ENCODE peak calls at places on chromosomes 11 and 22, in nine cellular contexts. G is stimulated activated CD8-positive, alpha-beta memory T cell treated with anti-CD3 and anti-CD28 coated beads, Interleukin-12 subunit alpha, Interleukin-12 subunit beta, amount 100 ng/mL, for 4 hours; V is left lobe of liver; Z is EH; P is fibroblast of lung; U is NCI-H2081; N is anterior cingulate cortex; T is esophagus squamous epithelium; X is DMS153. I is an unnamed sample.

GRCh38 chr11:44775366-44776356 is 48.9 kb downstream of the TSPAN18 start:
- DNase-seq in G (peak), V (peak), Z (peak), P (peak), U (peak), N (no peak), T (no peak), X (peak), I (peak)

GRCh38 chr22:21697866-21698265 is 32.1 kb downstream of the PPIL2 start:
- DNase-seq in G (no peak), V (no peak), Z (peak), P (peak), U (no peak), N (no peak), T (no peak), X (no peak), I (no peak)

GRCh38 chr11:71342951-71343827 is 90.8 kb upstream of the SHANK2 start:
- DNase-seq in G (no peak), V (peak), Z (peak), P (no peak), U (no peak), N (no peak), T (no peak), X (no peak), I (peak)

GRCh38 chr11:66727883-66728759 is 895 bp downstream of the SPTBN2 start:
- DNase-seq in G (no peak), V (peak), Z (no peak), P (no peak), U (peak), N (no peak), T (no peak), X (no peak), I (peak)

GRCh38 chr11:126113515-126113957 is 50.9 kb upstream of the CDON start:
- DNase-seq in G (no peak), V (peak), Z (peak), P (peak), U (peak), N (no peak), T (no peak), X (peak), I (no peak)

GRCh38 chr22:31893460-31893859 is 50.9 kb upstream of the YWHAH start:
- DNase-seq in G (no peak), V (no peak), Z (no peak), P (no peak), U (no peak), N (peak), T (no peak), X (no peak), I (no peak)

GRCh38 chr22:31102441-31103081 is 4.8 kb downstream of the SELENOM start:
- DNase-seq in G (no peak), V (no peak), Z (peak), P (peak), U (no peak), N (no peak), T (no peak), X (no peak), I (no peak)

GRCh38 chr11:47616726-47617416 is 22.7 kb upstream of the C1QTNF4 start:
- DNase-seq in G (no peak), V (no peak), Z (peak), P (peak), U (peak), N (peak), T (no peak), X (peak), I (peak)

GRCh38 chr11:68927280-68928107 is 23.8 kb downstream of the IGHMBP2 start:
- DNase-seq in G (no peak), V (no peak), Z (no peak), P (peak), U (no peak), N (no peak), T (no peak), X (no peak), I (no peak)

GRCh38 chr11:25453471-25453870 is 878.5 kb upstream of the ANO3 start:
- DNase-seq in G (no peak), V (no peak), Z (no peak), P (no peak), U (no peak), N (no peak), T (no peak), X (no peak), I (no peak)

GRCh38 chr11:28963189-28963588 is 855.0 kb downstream of the METTL15 start:
- DNase-seq in G (no peak), V (no peak), Z (peak), P (peak), U (no peak), N (no peak), T (no peak), X (no peak), I (no peak)

GRCh38 chr11:126188332-126189108 is 22.9 kb downstream of the RPUSD4 start:
- DNase-seq in G (no peak), V (no peak), Z (no peak), P (no peak), U (no peak), N (no peak), T (no peak), X (no peak), I (no peak)

GRCh38 chr11:120400564-120401364 is 64.6 kb downstream of the ARHGEF12 start:
- DNase-seq in G (no peak), V (no peak), Z (peak), P (peak), U (no peak), N (no peak), T (no peak), X (peak), I (no peak)

GRCh38 chr11:16999116-16999515 is 15.1 kb downstream of the PLEKHA7 start:
- DNase-seq in G (no peak), V (no peak), Z (no peak), P (no peak), U (no peak), N (no peak), T (no peak), X (no peak), I (no peak)

GRCh38 chr22:28349114-28349513 is 330.5 kb downstream of the TTC28 start:
- DNase-seq in G (no peak), V (no peak), Z (no peak), P (no peak), U (no peak), N (no peak), T (no peak), X (no peak), I (no peak)

GRCh38 chr22:47053865-47054185 is 291.4 kb downstream of the TBC1D22A start:
- DNase-seq in G (no peak), V (no peak), Z (peak), P (peak), U (no peak), N (peak), T (no peak), X (no peak), I (no peak)

GRCh38 chr11:73295259-73295995 is 12.6 kb upstream of the ARHGEF17 start:
- DNase-seq in G (no peak), V (peak), Z (peak), P (peak), U (peak), N (peak), T (no peak), X (peak), I (peak)

GRCh38 chr11:61666684-61667297 is 13.4 kb upstream of the DAGLA start:
- DNase-seq in G (no peak), V (no peak), Z (no peak), P (no peak), U (no peak), N (no peak), T (no peak), X (no peak), I (no peak)

GRCh38 chr22:26276530-26277200 is 107.4 kb downstream of the SEZ6L start:
- DNase-seq in G (no peak), V (no peak), Z (no peak), P (no peak), U (no peak), N (no peak), T (no peak), X (no peak), I (peak)

GRCh38 chr11:127224276-127224675 is 223.7 kb upstream of the KIRREL3 start:
- DNase-seq in G (no peak), V (no peak), Z (no peak), P (no peak), U (no peak), N (no peak), T (no peak), X (no peak), I (no peak)

GRCh38 chr11:66855574-66856495 is 1.0 kb upstream of the LRFN4 start:
- DNase-seq in G (peak), V (peak), Z (peak), P (peak), U (peak), N (peak), T (peak), X (peak), I (peak)

GRCh38 chr11:58832246-58832645 is 12.3 kb downstream of the GLYATL2 start:
- DNase-seq in G (no peak), V (no peak), Z (peak), P (peak), U (no peak), N (no peak), T (no peak), X (no peak), I (no peak)

GRCh38 chr11:3856856-3857553 is 1.5 kb downstream of the STIM1 start:
- DNase-seq in G (no peak), V (no peak), Z (no peak), P (no peak), U (no peak), N (no peak), T (no peak), X (no peak), I (no peak)

GRCh38 chr22:39183991-39184585 is 31.6 kb upstream of the CBX7 start:
- DNase-seq in G (no peak), V (no peak), Z (peak), P (peak), U (no peak), N (no peak), T (no peak), X (no peak), I (peak)

GRCh38 chr22:23225724-23226496 is 45.6 kb downstream of the BCR start:
- DNase-seq in G (no peak), V (no peak), Z (peak), P (peak), U (no peak), N (no peak), T (no peak), X (peak), I (no peak)

GRCh38 chr22:29679316-29679715 is 40.5 kb upstream of the CABP7 start:
- DNase-seq in G (no peak), V (no peak), Z (peak), P (no peak), U (no peak), N (no peak), T (no peak), X (no peak), I (no peak)

GRCh38 chr11:26931248-26931631 is 62.7 kb upstream of the FIBIN start:
- DNase-seq in G (no peak), V (no peak), Z (no peak), P (peak), U (no peak), N (no peak), T (no peak), X (no peak), I (no peak)

GRCh38 chr11:47626234-47626633 is 16.1 kb downstream of the MTCH2 start:
- DNase-seq in G (no peak), V (no peak), Z (no peak), P (no peak), U (no peak), N (no peak), T (no peak), X (no peak), I (no peak)

GRCh38 chr11:95044010-95044409 is 5.2 kb upstream of the KDM4F start:
- DNase-seq in G (no peak), V (no peak), Z (no peak), P (no peak), U (no peak), N (no peak), T (no peak), X (no peak), I (no peak)